ENCODE peak calls at places on chromosome 19, in five cellular contexts. G is suprapubic skin, Q is sigmoid colon, O is tibial nerve, Y is stomach. D is an unnamed sample.

GRCh38 chr19:10624585-10624984 is 768 bp upstream of the SLC44A2 start:
- DNase-seq in G (no peak), Q (no peak), O (no peak), Y (peak; percentile 41), D (no peak)

GRCh38 chr19:11160119-11160768 is 4.7 kb upstream of the SPC24 start:
- DNase-seq in G (no peak), Q (no peak), O (no peak), Y (no peak), D (no peak)

GRCh38 chr19:41395355-41395754 is 1.8 kb downstream of the EXOSC5 start:
- DNase-seq in G (no peak), Q (no peak), O (no peak), Y (no peak), D (no peak)

GRCh38 chr19:57583521-57584416 is at the start of gene ZIK1:
- DNase-seq in G (peak; percentile 92), Q (peak; percentile 95), O (peak; percentile 69), Y (peak; percentile 75), D (peak; percentile 88)

GRCh38 chr19:51006406-51006805 is 5.0 kb upstream of the KLK8 start:
- DNase-seq in G (no peak), Q (peak; percentile 38), O (no peak), Y (no peak), D (no peak)

GRCh38 chr19:41934849-41935374 is 6.7 kb upstream of the ERFL start:
- DNase-seq in G (no peak), Q (peak; percentile 75), O (peak; percentile 26), Y (peak; percentile 77), D (peak; percentile 44)

GRCh38 chr19:15464394-15465385 is at the start of gene RASAL3:
- DNase-seq in G (no peak), Q (no peak), O (no peak), Y (no peak), D (no peak)

GRCh38 chr19:2034729-2035589 is 16.1 kb downstream of the MKNK2 start:
- DNase-seq in G (peak; percentile 82), Q (peak; percentile 74), O (peak; percentile 53), Y (peak; percentile 89), D (peak; percentile 75)

GRCh38 chr19:7294571-7295212 is 478 bp upstream of the INSR start:
- DNase-seq in G (peak; percentile 81), Q (peak; percentile 85), O (peak; percentile 54), Y (peak; percentile 74), D (peak; percentile 67)

GRCh38 chr19:1063030-1063908 is 3.7 kb upstream of the ARHGAP45 start:
- DNase-seq in G (no peak), Q (no peak), O (no peak), Y (no peak), D (no peak)

GRCh38 chr19:3682741-3683404 is 17.4 kb downstream of the PIP5K1C start:
- DNase-seq in G (no peak), Q (no peak), O (no peak), Y (no peak), D (no peak)

GRCh38 chr19:7203317-7203716 is 90.9 kb downstream of the INSR start:
- DNase-seq in G (no peak), Q (no peak), O (no peak), Y (no peak), D (no peak)

GRCh38 chr19:277581-278165 is 13.5 kb downstream of the PLPP2 start:
- DNase-seq in G (no peak), Q (no peak), O (no peak), Y (no peak), D (no peak)

GRCh38 chr19:28264556-28264955 is 948.4 kb downstream of the UQCRFS1 start:
- DNase-seq in G (no peak), Q (no peak), O (no peak), Y (no peak), D (no peak)

GRCh38 chr19:3450796-3451411 is 29.4 kb downstream of the SMIM24 start:
- DNase-seq in G (peak; percentile 84), Q (peak; percentile 96), O (no peak), Y (peak; percentile 34), D (peak; percentile 76)

GRCh38 chr19:11921852-11922495 is 2.9 kb upstream of the ZNF700 start:
- DNase-seq in G (no peak), Q (no peak), O (no peak), Y (peak; percentile 30), D (peak; percentile 43)

GRCh38 chr19:33390120-33390907 is 16.8 kb downstream of the CEBPG start:
- DNase-seq in G (peak; percentile 84), Q (peak; percentile 91), O (peak; percentile 51), Y (no peak), D (peak; percentile 67)

GRCh38 chr19:4916292-4917082 is 7.2 kb downstream of the UHRF1 start:
- DNase-seq in G (peak; percentile 68), Q (no peak), O (no peak), Y (no peak), D (no peak)

GRCh38 chr19:10107817-10108367 is 1.7 kb downstream of the PPAN start:
- DNase-seq in G (no peak), Q (no peak), O (no peak), Y (no peak), D (no peak)

GRCh38 chr19:8399681-8400188 is 9.6 kb downstream of the RAB11B start:
- DNase-seq in G (no peak), Q (no peak), O (no peak), Y (no peak), D (no peak)

GRCh38 chr19:24062222-24062621 is 24.8 kb upstream of the ZNF254 start:
- DNase-seq in G (no peak), Q (no peak), O (no peak), Y (no peak), D (no peak)

GRCh38 chr19:1272423-1273262 is 2.7 kb upstream of the FAM174C start:
- DNase-seq in G (no peak), Q (no peak), O (no peak), Y (no peak), D (no peak)

GRCh38 chr19:15374105-15374651 is 5.4 kb downstream of the AKAP8 start:
- DNase-seq in G (no peak), Q (no peak), O (no peak), Y (no peak), D (no peak)

GRCh38 chr19:49431330-49431749 is 6.2 kb downstream of the GFY start:
- DNase-seq in G (no peak), Q (no peak), O (no peak), Y (no peak), D (no peak)

GRCh38 chr19:49430678-49431329 is 5.6 kb downstream of the GFY start:
- DNase-seq in G (no peak), Q (no peak), O (no peak), Y (no peak), D (no peak)

GRCh38 chr19:49432141-49433073 is 7.2 kb downstream of the GFY start:
- DNase-seq in G (no peak), Q (no peak), O (no peak), Y (no peak), D (no peak)

GRCh38 chr19:49428547-49429451 is 3.6 kb downstream of the GFY start:
- DNase-seq in G (no peak), Q (no peak), O (no peak), Y (no peak), D (no peak)

DNA sequence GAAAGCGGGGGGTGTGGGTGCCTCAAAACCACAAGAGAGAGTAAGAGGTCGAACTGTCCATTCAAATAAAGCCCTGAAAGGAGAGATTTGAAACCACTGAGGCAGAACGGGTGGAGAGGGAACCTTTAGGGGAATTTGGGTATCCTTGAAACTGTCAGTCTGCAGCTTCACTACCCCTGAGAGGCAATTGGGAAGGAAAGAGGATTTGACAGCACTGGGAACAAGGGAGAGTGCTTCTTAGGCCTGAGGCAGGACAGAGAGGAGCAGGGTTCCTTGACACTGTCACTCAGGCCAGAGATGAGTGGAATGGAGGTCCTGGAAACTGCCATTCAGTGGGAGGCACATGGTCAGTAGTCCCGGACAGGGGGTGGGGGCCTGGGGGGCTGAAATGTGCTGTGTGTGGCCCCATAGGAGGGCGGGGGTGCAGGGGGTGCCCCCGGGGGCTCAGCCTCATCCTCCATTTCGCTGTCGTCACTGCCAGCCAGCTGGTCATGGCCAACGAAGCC is 5.0 kb downstream of the GFY start:
- DNase-seq in G (no peak), Q (no peak), O (no peak), Y (no peak), D (no peak)
- TF ChIP-seq EP300 in G (no peak), Q (no peak), O (no peak), Y (no peak), D (no peak)

GRCh38 chr19:17237747-17238706 is 7.7 kb downstream of the NR2F6 start:
- DNase-seq in G (no peak), Q (no peak), O (no peak), Y (no peak), D (no peak)

GRCh38 chr19:17234911-17235617 is 9.0 kb downstream of the OCEL1 start:
- DNase-seq in G (no peak), Q (peak; percentile 80), O (no peak), Y (peak; percentile 68), D (peak; percentile 74)

GRCh38 chr19:17236414-17236716 is 9.4 kb downstream of the NR2F6 start:
- DNase-seq in G (no peak), Q (no peak), O (no peak), Y (no peak), D (no peak)

GRCh38 chr19:17236831-17237543 is 8.7 kb downstream of the NR2F6 start:
- DNase-seq in G (no peak), Q (no peak), O (no peak), Y (no peak), D (no peak)

DNA sequence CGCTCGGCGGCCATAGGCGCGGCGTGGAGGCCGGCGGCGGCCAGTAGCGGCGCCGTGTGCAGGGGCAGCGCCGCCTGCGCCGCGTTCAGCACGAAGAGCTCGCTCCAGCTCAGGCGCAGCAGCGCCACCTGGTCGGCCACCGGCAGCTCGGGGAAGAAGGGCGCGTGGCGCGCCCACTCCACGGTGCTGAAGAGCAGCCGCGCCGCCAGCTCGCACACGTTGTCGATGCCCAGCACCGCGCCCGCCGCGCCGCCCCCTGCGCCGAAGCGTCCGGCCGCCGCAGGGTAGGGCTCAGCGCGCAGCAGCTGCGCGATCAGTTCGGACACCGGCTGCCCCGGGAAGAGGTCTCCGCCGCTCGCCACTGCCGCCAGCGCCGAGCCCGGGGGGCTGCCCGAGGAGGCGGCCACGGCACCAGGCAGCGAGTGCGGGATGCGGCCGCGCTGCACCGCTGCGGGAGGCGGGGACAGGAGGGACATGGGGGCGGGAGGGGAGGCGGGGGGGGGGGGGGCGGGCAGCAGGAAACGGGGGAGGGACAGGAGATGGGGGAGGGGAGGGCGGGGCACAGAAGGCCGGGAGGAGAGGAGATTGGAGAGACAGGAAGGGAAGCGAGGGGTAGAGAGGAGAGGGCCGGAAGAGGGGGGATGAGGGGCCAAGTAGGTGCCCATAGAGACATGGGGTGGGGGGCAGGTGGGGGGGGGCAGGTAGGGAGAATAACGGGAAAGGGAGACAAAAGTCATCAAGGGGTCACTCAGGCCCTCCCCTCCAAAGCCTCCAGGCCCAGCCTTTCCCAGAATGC is 9.8 kb downstream of the OCEL1 start:
- DNase-seq in G (no peak), Q (peak; percentile 84), O (peak; percentile 54), Y (peak; percentile 77), D (peak; percentile 71)
- TF ChIP-seq CTCF in G (peak; percentile 62), Q (peak; percentile 3), O (peak; percentile 55), Y (no peak), D (no peak)

DNA sequence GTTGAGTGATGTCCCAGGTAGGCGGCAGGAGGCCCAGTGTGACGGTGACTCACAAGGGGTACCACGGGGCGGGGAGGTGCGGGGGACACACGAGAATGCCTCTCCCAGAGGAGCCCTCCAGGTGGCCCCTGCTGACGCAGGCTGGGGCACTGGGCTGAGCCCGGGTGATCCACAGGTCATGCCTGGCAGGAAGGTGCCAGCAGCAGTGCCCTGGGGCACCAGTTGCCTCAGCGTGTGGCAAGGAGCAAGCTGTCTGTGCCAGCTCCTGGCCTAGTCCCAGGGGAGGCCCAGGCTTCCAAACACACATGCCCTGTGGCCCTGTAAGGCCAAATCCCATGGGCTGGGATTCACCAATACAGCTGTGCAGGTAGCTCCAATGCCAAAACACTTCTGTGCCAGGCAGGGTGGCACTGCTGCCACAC is 28.0 kb downstream of the AKT2 start:
- DNase-seq in G (no peak), Q (no peak), O (no peak), Y (peak; percentile 47), D (no peak)
- H3K27ac ChIP-seq in G (no peak overlapping the region), Q (no peak overlapping the region), O (no peak overlapping the region), Y (no peak overlapping the region), D (no peak overlapping the region)

GRCh38 chr19:49843265-49843664 is 7.7 kb upstream of the PTOV1 start:
- DNase-seq in G (no peak), Q (no peak), O (no peak), Y (no peak), D (no peak)
- TF ChIP-seq EP300 in G (no peak), Q (no peak), O (no peak), Y (no peak), D (no peak)